ENCODE peak calls at places on chromosomes 4 and X, in six cellular contexts. X is NB4, R is IMR-90, J is K562, B is H7, I is fibroblast of lung. L is an unnamed sample.

GRCh38 chr4:88737304-88738015 is 39.8 kb upstream of the NAP1L5 start:
- DNase-seq in X (no peak), R (peak), J (no peak), B (peak), I (peak), L (no peak)

GRCh38 chrX:115138040-115138439 is 51.2 kb upstream of the RBMXL3 start:
- DNase-seq in X (no peak), R (no peak), J (no peak), B (peak), I (no peak), L (no peak)

GRCh38 chr4:100581337-100581736 is 63.5 kb upstream of the EMCN start:
- DNase-seq in X (no peak), R (no peak), J (no peak), B (no peak), I (no peak), L (no peak)

GRCh38 chrX:15376956-15377355 is 7.3 kb downstream of the VEGFD start:
- DNase-seq in X (no peak), R (peak), J (no peak), B (no peak), I (no peak), L (no peak)

GRCh38 chrX:148601034-148601433 is 100.6 kb downstream of the AFF2 start:
- DNase-seq in X (peak), R (no peak), J (no peak), B (no peak), I (peak), L (no peak)

GRCh38 chr4:183729430-183730328 is 70.6 kb downstream of the TRAPPC11 start:
- DNase-seq in X (no peak), R (peak), J (no peak), B (no peak), I (peak), L (no peak)

GRCh38 chr4:151484396-151485102 is 75.6 kb downstream of the FHIP1A start:
- DNase-seq in X (no peak), R (peak), J (no peak), B (peak), I (peak), L (peak)

GRCh38 chr4:76003015-76003414 is 4.3 kb downstream of the CXCL9 start:
- DNase-seq in X (peak), R (no peak), J (no peak), B (no peak), I (no peak), L (no peak)

GRCh38 chr4:126627255-126627654 is 1005.5 kb upstream of the INTU start:
- DNase-seq in X (peak), R (peak), J (no peak), B (peak), I (peak), L (peak)

GRCh38 chr4:36138221-36138620 is 106.1 kb downstream of the ARAP2 start:
- DNase-seq in X (no peak), R (peak), J (no peak), B (no peak), I (peak), L (peak)

GRCh38 chr4:114694770-114695169 is 96.2 kb downstream of the UGT8 start:
- DNase-seq in X (peak), R (peak), J (peak), B (no peak), I (peak), L (peak)

GRCh38 chrX:119853449-119853848 is 686 bp upstream of the UPF3B start:
- DNase-seq in X (no peak), R (no peak), J (no peak), B (no peak), I (no peak), L (no peak)

GRCh38 chr4:27278615-27279014 is 418.0 kb downstream of the STIM2 start:
- DNase-seq in X (peak), R (peak), J (peak), B (peak), I (peak), L (peak)

GRCh38 chr4:165556383-165556782 is 177.6 kb downstream of the CPE start:
- DNase-seq in X (no peak), R (no peak), J (no peak), B (no peak), I (no peak), L (no peak)
- H3K4me3 ChIP-seq in X (no peak), R (no peak), J (no peak), B (no peak), I (no peak), L (no peak)

GRCh38 chr4:98625920-98626319 is 32.5 kb downstream of the TSPAN5 start:
- DNase-seq in X (no peak), R (no peak), J (no peak), B (no peak), I (no peak), L (no peak)
- H3K4me3 ChIP-seq in X (no peak), R (no peak), J (no peak), B (no peak), I (no peak), L (no peak)

GRCh38 chr4:17336986-17337385 is 174.9 kb downstream of the QDPR start:
- DNase-seq in X (no peak), R (no peak), J (no peak), B (no peak), I (no peak), L (no peak)

GRCh38 chr4:17335371-17335770 is 176.5 kb downstream of the QDPR start:
- DNase-seq in X (no peak), R (no peak), J (no peak), B (no peak), I (no peak), L (no peak)

GRCh38 chr4:17336069-17336468 is 175.8 kb downstream of the QDPR start:
- DNase-seq in X (no peak), R (no peak), J (no peak), B (no peak), I (no peak), L (no peak)

GRCh38 chr4:17339376-17339775 is 172.5 kb downstream of the QDPR start:
- DNase-seq in X (no peak), R (no peak), J (no peak), B (no peak), I (no peak), L (no peak)

GRCh38 chr4:17336524-17336941 is 175.4 kb downstream of the QDPR start:
- DNase-seq in X (no peak), R (peak), J (no peak), B (no peak), I (peak), L (no peak)
- H3K4me3 ChIP-seq in X (no peak), R (no peak), J (no peak), B (no peak), I (no peak), L (no peak)

GRCh38 chr4:70704333-70705145 is 16.2 kb downstream of the UTP3 start:
- DNase-seq in X (peak), R (peak), J (peak), B (peak), I (peak), L (peak)

GRCh38 chr4:70705856-70706461 is 15.8 kb upstream of the RUFY3 start:
- DNase-seq in X (no peak), R (peak), J (no peak), B (no peak), I (peak), L (peak)

GRCh38 chr4:70705146-70705855 is 16.5 kb upstream of the RUFY3 start:
- DNase-seq in X (peak), R (peak), J (peak), B (peak), I (peak), L (peak)

GRCh38 chr4:70703695-70704332 is 15.5 kb downstream of the UTP3 start:
- DNase-seq in X (peak), R (peak), J (no peak), B (no peak), I (peak), L (peak)

GRCh38 chr4:70706516-70706915 is 15.2 kb upstream of the RUFY3 start:
- DNase-seq in X (peak), R (peak), J (no peak), B (no peak), I (peak), L (no peak)
- H3K4me3 ChIP-seq in X (peak), R (peak), J (peak), B (no peak), I (peak), L (peak)